ENCODE peak calls at places on chromosomes 11 and 22, in eight cellular contexts. L, O, A, P, H, S, Z and W are unnamed samples. For H3K4me1, the result is how much of the 10 kb centered on the place peaks cover.

GRCh38 chr22:50329236-50329635 is 2.4 kb upstream of the DENND6B start:
- DNase-seq in L (peak), A (no peak), Z (no peak), S (peak), H (no peak), P (no peak), O (no peak), W (no peak)

GRCh38 chr11:106012744-106013143 is 9.3 kb downstream of the MSANTD4 start:
- DNase-seq in L (peak), Z (peak), O (no peak), S (peak), P (no peak), H (no peak), A (no peak), W (no peak)

GRCh38 chr22:28316014-28316413 is 363.6 kb downstream of the TTC28 start:
- DNase-seq in P (no peak), S (no peak), A (no peak), Z (peak), O (no peak), L (no peak), H (no peak), W (no peak)

GRCh38 chr11:44671234-44671633 is 55.5 kb upstream of the TSPAN18 start:
- DNase-seq in O (no peak), H (no peak), S (no peak), P (no peak), L (no peak), A (no peak), Z (no peak), W (no peak)

GRCh38 chr11:73159981-73160777 is 18.1 kb upstream of the FCHSD2 start:
- DNase-seq in Z (peak), O (no peak), A (no peak), P (no peak), L (no peak), H (no peak), S (no peak), W (no peak)

GRCh38 chr11:131042041-131042390 is 125.7 kb upstream of the SNX19 start:
- DNase-seq in Z (no peak), P (no peak), L (no peak), A (no peak), H (no peak), S (peak), O (no peak), W (no peak)

GRCh38 chr22:37425800-37426531 is 1.3 kb downstream of the ELFN2 start:
- DNase-seq in A (no peak), O (no peak), S (no peak), H (peak), Z (peak), P (no peak), L (no peak), W (no peak)

GRCh38 chr22:46598224-46598623 is 22.0 kb upstream of the GRAMD4 start:
- DNase-seq in P (no peak), H (no peak), S (no peak), A (no peak), O (no peak), L (no peak), Z (no peak), W (no peak)

GRCh38 chr11:88590366-88590765 is 252.8 kb upstream of the CTSC start:
- DNase-seq in H (no peak), O (no peak), Z (no peak), A (no peak), L (no peak), S (no peak), P (no peak), W (no peak)

GRCh38 chr11:56700242-56700918 is 1.5 kb downstream of the OR9G1 start:
- DNase-seq in P (no peak), A (no peak), S (no peak), O (no peak), Z (no peak), H (no peak), L (no peak), W (no peak)

GRCh38 chr11:86279713-86280112 is 22.3 kb upstream of the HIKESHI start:
- DNase-seq in O (no peak), H (no peak), P (no peak), Z (no peak), S (no peak), A (no peak), L (no peak), W (no peak)

GRCh38 chr11:71998649-71999310 is at the start of gene IL18BP:
- DNase-seq in O (peak), P (no peak), A (no peak), H (no peak), S (no peak), Z (no peak), L (no peak), W (peak)

GRCh38 chr11:27184458-27185312 is 144.1 kb downstream of the BBOX1 start:
- DNase-seq in P (no peak), L (peak), H (no peak), S (peak), O (no peak), A (no peak), Z (no peak), W (no peak)

GRCh38 chr11:90845799-90846198 is 623.0 kb upstream of the CHORDC1 start:
- DNase-seq in S (no peak), A (no peak), Z (no peak), P (no peak), L (no peak), H (no peak), O (no peak), W (no peak)

GRCh38 chr11:126265801-126266200 is 2.9 kb downstream of the SRPRA start:
- DNase-seq in P (no peak), H (no peak), A (peak), O (no peak), Z (no peak), S (peak), L (peak), W (no peak)

GRCh38 chr22:48477031-48477721 is 1350.5 kb downstream of the BRD1 start:
- DNase-seq in S (no peak), O (peak), A (no peak), H (no peak), Z (no peak), L (no peak), P (peak), W (no peak)

GRCh38 chr11:2982214-2982613 is 9.9 kb downstream of the NAP1L4 start:
- DNase-seq in L (no peak), Z (no peak), S (no peak), H (no peak), A (no peak), O (no peak), P (no peak), W (no peak)

GRCh38 chr11:5737091-5737490 is 843 bp downstream of the OR56B1 start:
- DNase-seq in S (peak), H (no peak), P (no peak), Z (no peak), O (no peak), A (no peak), L (peak), W (no peak)

GRCh38 chr11:34585870-34586654 is 34.8 kb upstream of the EHF start:
- DNase-seq in L (peak), Z (peak), S (peak), A (peak), O (no peak), H (peak), P (no peak), W (peak)

GRCh38 chr11:64007629-64008282 is 21.5 kb downstream of the OTUB1 start:
- DNase-seq in O (peak), L (peak), S (peak), P (peak), H (peak), A (peak), Z (peak), W (no peak)

GRCh38 chr11:115672412-115672811 is 168.2 kb upstream of the CADM1 start:
- DNase-seq in L (no peak), H (no peak), S (no peak), A (no peak), Z (no peak), P (no peak), O (no peak), W (no peak)

GRCh38 chr11:128594246-128594645 is 6.9 kb upstream of the ETS1 start:
- DNase-seq in L (no peak), S (no peak), P (no peak), O (no peak), H (no peak), Z (no peak), A (no peak), W (no peak)

GRCh38 chr22:49960967-49961600 is 512 bp downstream of the PIM3 start:
- DNase-seq in P (peak), Z (peak), L (peak), O (peak), H (peak), A (no peak), S (peak), W (peak)

GRCh38 chr11:35619030-35619753 is 932 bp downstream of the FJX1 start:
- DNase-seq in L (peak), P (peak), S (peak), A (peak), Z (peak), O (peak), H (peak), W (no peak)

GRCh38 chr11:113817162-113817561 is 37.6 kb downstream of the CLDN25 start:
- DNase-seq in L (no peak), A (no peak), P (no peak), Z (no peak), O (no peak), S (peak), H (no peak), W (no peak)

GRCh38 chr11:130513132-130513531 is 64.7 kb downstream of the ADAMTS15 start:
- DNase-seq in S (peak), L (no peak), Z (no peak), H (no peak), A (no peak), O (no peak), P (peak), W (no peak)

GRCh38 chr11:122344281-122344680 is 228.3 kb upstream of the BLID start:
- DNase-seq in L (peak), P (no peak), H (no peak), O (no peak), A (no peak), Z (no peak), S (peak), W (no peak)

GRCh38 chr22:32050678-32051515 is 7.8 kb downstream of the SLC5A1 start:
- DNase-seq in A (peak), Z (peak), P (no peak), S (peak), O (no peak), L (peak), H (no peak), W (peak)

GRCh38 chr11:83724704-83725114 is 438.5 kb upstream of the CCDC90B start:
- DNase-seq in A (no peak), H (peak), O (peak), S (peak), P (no peak), Z (peak), L (peak), W (no peak)

GRCh38 chr22:20061481-20061861 is 18.6 kb upstream of the DGCR8 start:
- DNase-seq in H (no peak), S (peak), P (no peak), L (peak), A (no peak), O (no peak), Z (no peak), W (no peak)

GRCh38 chr11:15852179-15852578 is 504.2 kb downstream of the SOX6 start:
- DNase-seq in L (no peak), H (no peak), Z (no peak), S (peak), O (no peak), P (no peak), A (no peak), W (no peak)

GRCh38 chr22:19598054-19598855 is 74.0 kb upstream of the CLDN5 start:
- DNase-seq in O (peak), H (no peak), Z (peak), P (no peak), A (no peak), L (no peak), S (peak), W (peak)

GRCh38 chr11:66727883-66728759 is 895 bp downstream of the SPTBN2 start:
- DNase-seq in O (no peak), H (peak), A (no peak), P (no peak), Z (peak), S (peak), L (no peak), W (no peak)

GRCh38 chr22:45007946-45008852 is 1.6 kb downstream of the PHF21B start:
- DNase-seq in S (peak), O (no peak), P (no peak), L (peak), A (peak), Z (peak), H (peak), W (no peak)

GRCh38 chr22:30205281-30206115 is 41.1 kb downstream of the LIF start:
- DNase-seq in S (peak), O (no peak), Z (peak), A (peak), P (peak), L (peak), H (no peak), W (no peak)

GRCh38 chr11:8917157-8917820 is 6.3 kb downstream of the AKIP1 start:
- DNase-seq in S (peak), H (peak), O (peak), L (peak), P (no peak), A (no peak), Z (peak), W (no peak)

DNA sequence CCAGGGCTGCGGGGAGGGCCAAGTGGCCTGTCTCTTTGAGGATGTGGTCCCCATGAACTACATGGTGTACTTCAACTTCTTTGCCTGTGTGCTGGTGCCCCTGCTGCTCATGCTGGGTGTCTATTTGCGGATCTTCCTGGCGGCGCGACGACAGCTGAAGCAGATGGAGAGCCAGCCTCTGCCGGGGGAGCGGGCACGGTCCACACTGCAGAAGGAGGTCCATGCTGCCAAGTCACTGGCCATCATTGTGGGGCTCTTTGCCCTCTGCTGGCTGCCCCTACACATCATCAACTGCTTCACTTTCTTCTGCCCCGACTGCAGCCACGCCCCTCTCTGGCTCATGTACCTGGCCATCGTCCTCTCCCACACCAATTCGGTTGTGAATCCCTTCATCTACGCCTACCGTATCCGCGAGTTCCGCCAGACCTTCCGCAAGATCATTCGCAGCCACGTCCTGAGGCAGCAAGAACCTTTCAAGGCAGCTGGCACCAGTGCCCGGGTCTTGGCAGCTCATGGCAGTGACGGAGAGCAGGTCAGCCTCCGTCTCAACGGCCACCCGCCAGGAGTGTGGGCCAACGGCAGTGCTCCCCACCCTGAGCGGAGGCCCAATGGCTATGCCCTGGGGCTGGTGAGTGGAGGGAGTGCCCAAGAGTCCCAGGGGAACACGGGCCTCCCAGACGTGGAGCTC is 13.5 kb downstream of the ADORA2A start:
- DNase-seq in Z (no peak), H (no peak), A (no peak), O (no peak), P (no peak), L (no peak), S (no peak), W (no peak)
- H3K4me1 ChIP-seq in Z (under half), H (under half), A (under half), O (under half), P (half or more), L (under half), S (under half), W (under half)

GRCh38 chr11:125110506-125110905 is 920 bp downstream of the TMEM218 start:
- DNase-seq in P (no peak), Z (no peak), S (peak), L (no peak), O (no peak), A (no peak), H (peak), W (no peak)

GRCh38 chr11:125114518-125114917 is 3.1 kb upstream of the TMEM218 start:
- DNase-seq in A (no peak), H (no peak), S (peak), O (no peak), L (no peak), Z (no peak), P (no peak), W (no peak)

GRCh38 chr11:125111341-125112234 is at the start of gene TMEM218:
- DNase-seq in A (peak), H (peak), O (peak), Z (peak), L (peak), P (peak), S (peak), W (peak)

GRCh38 chr11:125110996-125111340 is 458 bp downstream of the TMEM218 start:
- DNase-seq in L (no peak), S (peak), O (no peak), H (no peak), A (no peak), Z (peak), P (no peak), W (no peak)

GRCh38 chr11:125112235-125112604 is 794 bp upstream of the TMEM218 start:
- DNase-seq in L (no peak), S (no peak), H (no peak), O (no peak), A (no peak), Z (no peak), P (no peak), W (no peak)
- H3K27ac ChIP-seq in L (no peak), S (peak), H (no peak), O (peak), A (peak), Z (peak), P (peak), W (peak)

DNA sequence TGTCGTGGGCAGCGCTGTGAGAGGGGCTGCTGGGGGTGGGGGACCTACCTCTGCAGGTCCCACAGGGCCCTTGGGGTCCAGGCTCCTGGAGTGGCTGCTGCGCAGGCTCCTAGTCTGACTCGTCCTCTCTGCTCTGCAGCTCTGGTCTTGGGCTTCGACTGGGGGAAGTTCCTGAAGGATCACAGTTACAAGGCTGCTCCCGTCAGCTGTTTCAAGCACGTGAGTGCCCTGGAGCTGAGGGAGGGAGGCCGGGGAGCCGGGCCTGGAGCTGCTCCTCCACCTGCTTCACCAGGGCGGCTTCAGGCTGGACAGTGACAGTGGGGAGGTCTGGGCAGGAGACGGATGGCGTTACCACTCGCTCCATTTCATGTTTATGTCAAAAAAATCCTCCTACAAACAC is 11.9 kb downstream of the L3MBTL2 start:
- DNase-seq in O (no peak), A (no peak), P (no peak), L (peak), H (no peak), Z (no peak), S (peak), W (no peak)
- H3K4me1 ChIP-seq in O (under half), A (under half), P (under half), L (under half), H (under half), Z (under half), S (under half), W (under half)

GRCh38 chr11:46238967-46239800 is 38.3 kb upstream of the CREB3L1 start:
- DNase-seq in H (peak), Z (peak), A (peak), P (peak), O (peak), L (peak), S (peak), W (peak)
- H3K27ac ChIP-seq in H (no peak), Z (peak), A (peak), P (peak), O (peak), L (no peak), S (peak), W (no peak)

DNA sequence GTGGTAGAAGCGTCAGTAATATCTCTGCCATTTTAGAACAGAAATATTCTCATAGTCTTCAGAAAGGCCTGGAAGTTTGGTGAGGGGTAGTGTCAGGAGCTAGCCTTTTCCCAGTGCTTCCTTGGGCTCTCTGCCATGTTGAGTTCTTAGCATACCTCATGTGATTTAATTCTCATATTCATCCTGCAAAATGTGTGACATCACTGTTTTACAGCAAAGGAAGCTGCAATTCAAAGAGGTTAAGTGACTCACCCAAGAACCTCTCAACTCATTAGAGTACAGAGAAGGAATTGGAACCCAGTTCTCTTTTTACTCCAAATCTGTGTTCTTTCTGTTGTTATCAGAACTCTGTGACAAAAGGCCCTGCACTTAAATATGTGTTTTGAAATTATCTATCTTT is 72.1 kb downstream of the RNF169 start:
- DNase-seq in P (no peak), Z (no peak), A (no peak), O (no peak), L (peak), S (peak), H (no peak), W (no peak)
- H3K4me1 ChIP-seq in P (half or more), Z (under half), A (under half), O (under half), L (under half), S (under half), H (under half), W (under half)

GRCh38 chr11:57764972-57765371 is 3.4 kb downstream of the CTNND1 start:
- DNase-seq in H (no peak), S (no peak), O (no peak), A (no peak), L (no peak), Z (no peak), P (no peak), W (no peak)
- H3K27ac ChIP-seq in H (no peak), S (peak), O (peak), A (no peak), L (peak), Z (peak), P (peak), W (no peak)

GRCh38 chr11:14637868-14638409 is 5.7 kb upstream of the PDE3B start:
- DNase-seq in L (no peak), A (no peak), S (no peak), Z (no peak), P (no peak), H (no peak), O (no peak), W (no peak)

GRCh38 chr11:14641801-14642200 is 1.8 kb upstream of the PDE3B start:
- DNase-seq in Z (no peak), A (no peak), S (no peak), H (no peak), L (no peak), O (no peak), P (no peak), W (no peak)

GRCh38 chr11:14636119-14636518 is 7.5 kb upstream of the PDE3B start:
- DNase-seq in S (no peak), L (no peak), Z (no peak), P (no peak), A (no peak), H (no peak), O (no peak), W (no peak)

GRCh38 chr11:14635559-14635958 is 8.0 kb upstream of the PDE3B start:
- DNase-seq in Z (no peak), S (no peak), L (no peak), H (no peak), O (no peak), A (no peak), P (no peak), W (no peak)

GRCh38 chr11:14638561-14638960 is 5.0 kb upstream of the PDE3B start:
- DNase-seq in A (no peak), L (peak), Z (no peak), H (no peak), S (no peak), O (no peak), P (no peak), W (no peak)
- H3K4me1 ChIP-seq in A (under half), L (under half), Z (under half), H (under half), S (under half), O (under half), P (under half), W (half or more)

GRCh38 chr11:12901874-12902481 is 107.1 kb upstream of the RASSF10 start:
- DNase-seq in L (no peak), P (no peak), S (peak), A (no peak), H (no peak), Z (no peak), O (no peak), W (no peak)
- H3K27ac ChIP-seq in L (no peak), P (no peak), S (peak), A (no peak), H (peak), Z (no peak), O (no peak), W (no peak)